ENCODE peak calls at places on chromosome 10, in ten cellular contexts. B is substantia nigra, V is colonic mucosa, L is right cardiac atrium, M is kidney, A is Peyer's patch, K is lower lobe of right lung, T is caudate nucleus, N is body of pancreas, S is uterus. Z is an unnamed sample.

GRCh38 chr10:69965919-69966662 is 86.6 kb upstream of the MACROH2A2 start:
- DNase-seq in B (no peak), V (peak; percentile 6), L (no peak), M (no peak), A (no peak), K (no peak), T (no peak), N (no peak), S (no peak), Z (no peak)

GRCh38 chr10:91700273-91700672 is 67.4 kb upstream of the PPP1R3C start:
- DNase-seq in B (no peak), V (no peak), L (no peak), M (no peak), A (no peak), K (no peak), T (no peak), N (no peak), S (no peak), Z (no peak)

GRCh38 chr10:3671431-3671955 is 113.5 kb downstream of the KLF6 start:
- DNase-seq in B (no peak), V (no peak), L (no peak), M (no peak), A (no peak), K (no peak), T (no peak), N (no peak), S (no peak), Z (no peak)

GRCh38 chr10:130550952-130551674 is 414.9 kb downstream of the GLRX3 start:
- DNase-seq in B (no peak), V (no peak), L (no peak), M (no peak), A (no peak), K (no peak), T (no peak), N (no peak), S (no peak), Z (no peak)

GRCh38 chr10:123751340-123751739 is 85.2 kb downstream of the GPR26 start:
- DNase-seq in B (no peak), V (no peak), L (no peak), M (no peak), A (no peak), K (no peak), T (no peak), N (no peak), S (no peak), Z (no peak)

GRCh38 chr10:132859084-132859855 is 73.3 kb upstream of the NKX6-2 start:
- DNase-seq in B (no peak), V (no peak), L (no peak), M (peak; percentile 46), A (peak; percentile 24), K (peak; percentile 28), T (no peak), N (no peak), S (peak; percentile 6), Z (peak; percentile 8)

GRCh38 chr10:104291439-104291951 is 22.5 kb downstream of the GSTO2 start:
- DNase-seq in B (peak; percentile 87), V (peak; percentile 90), L (peak; percentile 96), M (peak; percentile 95), A (peak; percentile 90), K (peak; percentile 95), T (peak; percentile 72), N (peak; percentile 89), S (peak; percentile 91), Z (peak; percentile 93)

GRCh38 chr10:72754275-72755032 is 62.5 kb downstream of the MCU start:
- DNase-seq in B (no peak), V (no peak), L (no peak), M (no peak), A (no peak), K (no peak), T (no peak), N (no peak), S (no peak), Z (no peak)

GRCh38 chr10:121648078-121648477 is 49.8 kb upstream of the FGFR2 start:
- DNase-seq in B (peak; percentile 56), V (no peak), L (no peak), M (no peak), A (no peak), K (no peak), T (peak; percentile 59), N (no peak), S (no peak), Z (no peak)

GRCh38 chr10:121644501-121644900 is 46.3 kb upstream of the FGFR2 start:
- DNase-seq in B (no peak), V (no peak), L (no peak), M (no peak), A (no peak), K (no peak), T (no peak), N (no peak), S (no peak), Z (peak; percentile 10)

GRCh38 chr10:121647401-121647800 is 49.2 kb upstream of the FGFR2 start:
- DNase-seq in B (no peak), V (no peak), L (no peak), M (no peak), A (no peak), K (no peak), T (no peak), N (no peak), S (no peak), Z (no peak)

GRCh38 chr10:121645696-121646095 is 47.5 kb upstream of the FGFR2 start:
- DNase-seq in B (no peak), V (no peak), L (no peak), M (no peak), A (no peak), K (no peak), T (no peak), N (no peak), S (no peak), Z (no peak)

GRCh38 chr10:121648493-121648892 is 50.2 kb upstream of the FGFR2 start:
- DNase-seq in B (peak; percentile 22), V (no peak), L (no peak), M (no peak), A (no peak), K (no peak), T (peak; percentile 56), N (no peak), S (no peak), Z (no peak)
- H3K27ac ChIP-seq in B (peak overlapping the region; percentile 98), V (no peak overlapping the region), L (no peak overlapping the region), M (no peak overlapping the region), A (no peak overlapping the region), K (no peak overlapping the region), T (peak overlapping the region; percentile 89), N (no peak overlapping the region), S (no peak overlapping the region), Z (no peak overlapping the region)

GRCh38 chr10:47381427-47382379 is 2.4 kb downstream of the ZNF488 start:
- DNase-seq in B (peak; percentile 65), V (peak; percentile 17), L (no peak), M (no peak), A (no peak), K (no peak), T (peak; percentile 41), N (no peak), S (no peak), Z (no peak)

GRCh38 chr10:47383254-47384147 is 592 bp downstream of the ZNF488 start:
- DNase-seq in B (no peak), V (peak; percentile 58), L (no peak), M (no peak), A (no peak), K (no peak), T (no peak), N (no peak), S (no peak), Z (peak; percentile 8)

GRCh38 chr10:47379901-47380300 is 4.2 kb downstream of the ZNF488 start:
- DNase-seq in B (peak; percentile 73), V (peak; percentile 14), L (no peak), M (no peak), A (peak; percentile 49), K (no peak), T (peak; percentile 64), N (no peak), S (no peak), Z (no peak)

GRCh38 chr10:47380341-47381215 is 3.5 kb downstream of the ZNF488 start:
- DNase-seq in B (no peak), V (peak; percentile 54), L (no peak), M (no peak), A (peak; percentile 42), K (no peak), T (no peak), N (peak; percentile 80), S (no peak), Z (no peak)

DNA sequence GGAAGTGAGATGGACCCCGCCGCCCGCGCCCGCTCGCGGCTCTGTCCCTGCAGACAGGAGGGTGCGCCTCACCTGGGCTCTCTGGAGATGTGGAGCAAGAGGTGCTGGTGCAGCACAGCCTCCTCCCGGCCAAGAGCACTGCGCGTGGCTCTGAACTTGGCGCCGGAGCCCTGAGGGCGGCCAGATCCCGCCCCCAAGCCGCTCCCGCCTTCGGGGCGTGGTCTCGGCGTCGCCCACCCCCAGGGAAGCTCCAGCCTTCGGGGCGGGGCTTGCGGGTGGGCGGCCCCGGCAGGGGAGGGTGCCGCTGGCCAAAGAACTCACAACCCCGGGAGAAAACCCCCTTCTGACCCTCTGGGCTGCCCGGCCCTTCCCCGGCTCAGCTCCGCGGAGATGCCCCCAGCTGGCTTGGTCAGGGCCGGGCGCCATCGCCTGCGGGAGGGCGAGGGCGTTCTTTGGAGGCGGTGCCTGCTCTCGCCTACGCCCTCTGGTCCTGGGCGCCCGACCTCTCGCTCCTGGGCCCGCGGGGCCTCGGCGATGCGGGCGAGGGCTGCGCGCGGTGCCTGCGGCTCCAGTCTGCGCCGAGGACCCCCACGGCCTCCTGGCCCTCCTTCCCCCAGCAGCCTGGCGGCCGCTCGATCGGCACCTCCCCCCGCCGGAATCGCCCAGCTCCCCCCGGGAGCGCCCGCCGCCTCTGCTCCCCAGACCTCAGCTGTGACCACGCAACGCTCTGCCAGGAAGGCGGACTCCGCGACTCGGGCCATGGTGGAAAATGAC is at the start of gene ZNF488:
- DNase-seq in B (peak; percentile 86), V (peak; percentile 92), L (peak; percentile 94), M (peak; percentile 94), A (peak; percentile 94), K (peak; percentile 86), T (peak; percentile 85), N (peak; percentile 86), S (peak; percentile 72), Z (peak; percentile 85)
- H3K27ac ChIP-seq in B (peak within 1 kb of the TSS; percentile 88), V (peak within 1 kb of the TSS; percentile 66), L (peak within 1 kb of the TSS; percentile 34), M (peak within 1 kb of the TSS; percentile 35), A (peak within 1 kb of the TSS; percentile 81), K (peak within 1 kb of the TSS; percentile 72), T (peak within 1 kb of the TSS; percentile 81), N (peak within 1 kb of the TSS; percentile 72), S (peak within 1 kb of the TSS; percentile 78), Z (peak within 1 kb of the TSS; percentile 77)

GRCh38 chr10:54947605-54948004 is 146.6 kb upstream of the PCDH15 start:
- DNase-seq in B (no peak), V (no peak), L (no peak), M (no peak), A (no peak), K (no peak), T (no peak), N (no peak), S (no peak), Z (no peak)
- H3K27ac ChIP-seq in B (no peak overlapping the region), V (no peak overlapping the region), L (no peak overlapping the region), M (no peak overlapping the region), A (no peak overlapping the region), K (no peak overlapping the region), T (no peak overlapping the region), N (no peak overlapping the region), S (no peak overlapping the region), Z (no peak overlapping the region)

DNA sequence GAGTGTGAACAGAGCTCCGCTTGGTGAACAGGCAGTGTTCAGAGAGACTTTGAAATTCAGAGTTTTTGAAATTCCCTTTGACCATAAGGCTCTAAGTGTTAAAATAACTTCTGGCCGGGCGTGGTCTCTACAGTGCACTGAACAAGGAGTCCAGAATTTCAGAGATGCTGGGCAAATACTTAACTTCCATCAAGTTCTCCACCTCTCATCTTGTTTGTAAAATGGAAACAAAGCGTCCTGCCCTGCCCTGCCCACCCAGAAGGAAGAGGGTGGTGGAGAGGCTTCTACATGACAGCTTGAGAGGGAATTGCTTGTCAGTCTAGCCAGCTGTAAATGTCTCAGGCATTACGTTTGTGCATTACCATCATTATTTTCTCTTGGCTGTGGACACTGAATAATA is 102.6 kb downstream of the RGS10 start:
- DNase-seq in B (no peak), V (no peak), L (no peak), M (no peak), A (no peak), K (no peak), T (no peak), N (no peak), S (no peak), Z (peak; percentile 16)
- H3K27ac ChIP-seq in B (no peak overlapping the region), V (no peak overlapping the region), L (no peak overlapping the region), M (no peak overlapping the region), A (no peak overlapping the region), K (no peak overlapping the region), T (no peak overlapping the region), N (no peak overlapping the region), S (no peak overlapping the region), Z (no peak overlapping the region)

Z was measured in heart left ventricle.